ENCODE peak calls at places on chromosomes 5 and 9, in five cellular contexts. U is tibial nerve; G is IMR-90; Z is effector CD4-positive, alpha-beta T cell; V is SW480. X is an unnamed sample.

GRCh38 chr5:82918311-82919031 is 158.7 kb downstream of the TMEM167A start:
- DNase-seq in G (no peak), V (no peak), U (no peak), Z (no peak), X (no peak)

GRCh38 chr9:69314547-69314946 is 10.5 kb upstream of the ENTREP1 start:
- DNase-seq in Z (no peak), V (no peak), G (no peak), U (no peak), X (no peak)

GRCh38 chr5:39262981-39263380 is 43.6 kb upstream of the FYB1 start:
- DNase-seq in G (no peak), U (no peak), V (no peak), Z (no peak), X (no peak)

GRCh38 chr9:100364013-100364412 is 11.3 kb upstream of the TEX10 start:
- DNase-seq in Z (no peak), V (no peak), G (no peak), U (no peak), X (no peak)

GRCh38 chr9:107180206-107180605 is 102.9 kb upstream of the RAD23B start:
- DNase-seq in Z (no peak), V (no peak), U (no peak), G (no peak), X (no peak)

GRCh38 chr9:128835246-128836210 is 5.9 kb upstream of the SPOUT1 start:
- DNase-seq in G (no peak), Z (no peak), V (no peak), U (no peak), X (no peak)

GRCh38 chr9:106961623-106962022 is 98.7 kb downstream of the ZNF462 start:
- DNase-seq in U (no peak), V (no peak), Z (no peak), G (peak), X (no peak)

GRCh38 chr9:36407122-36407723 is 7.2 kb upstream of the RNF38 start:
- DNase-seq in Z (peak), U (peak), G (peak), V (peak), X (no peak)

X was measured in esophagus squamous epithelium.